ENCODE peak calls at places on chromosomes 3 and 15, in seven cellular contexts. M is stomach; P is SJSA1; F is suprapubic skin; K is stimulated activated naive CD4-positive, alpha-beta T cell; U is CD8-positive, alpha-beta memory T cell; Q is non-pigmented ciliary epithelial cell. X is an unnamed sample.

GRCh38 chr3:107847791-107848190 is 243.0 kb downstream of the CD47 start:
- DNase-seq in Q (no peak), F (no peak), U (no peak), P (no peak), M (no peak), K (no peak), X (no peak)

GRCh38 chr3:111763101-111763500 is 96.0 kb upstream of the PHLDB2 start:
- DNase-seq in Q (no peak), P (no peak), K (no peak), M (no peak), F (no peak), U (no peak), X (no peak)

GRCh38 chr3:172073262-172073915 is 34.0 kb downstream of the FNDC3B start:
- DNase-seq in U (no peak), Q (no peak), P (no peak), F (no peak), M (no peak), K (no peak), X (no peak)

GRCh38 chr15:73851679-73852078 is 21.7 kb upstream of the TBC1D21 start:
- DNase-seq in Q (peak), K (peak), M (no peak), F (peak), P (no peak), U (no peak), X (no peak)

GRCh38 chr3:118755402-118755801 is 279.2 kb downstream of the IGSF11 start:
- DNase-seq in P (no peak), K (no peak), F (no peak), Q (no peak), M (no peak), U (no peak), X (no peak)

GRCh38 chr3:148477375-148477774 is 220.3 kb upstream of the AGTR1 start:
- DNase-seq in F (no peak), P (no peak), M (no peak), K (no peak), U (no peak), Q (no peak), X (no peak)

GRCh38 chr15:78004919-78005634 is 72.4 kb downstream of the TBC1D2B start:
- DNase-seq in K (no peak), M (peak), Q (peak), U (no peak), P (no peak), F (no peak), X (peak)

GRCh38 chr3:95387242-95388021 is 1324.6 kb downstream of the NSUN3 start:
- DNase-seq in Q (no peak), U (no peak), F (no peak), M (no peak), P (no peak), K (no peak), X (no peak)

GRCh38 chr3:66675383-66675782 is 174.6 kb upstream of the LRIG1 start:
- DNase-seq in Q (peak), K (no peak), P (no peak), M (no peak), F (no peak), U (no peak), X (no peak)

GRCh38 chr3:35782355-35782754 is 143.0 kb downstream of the ARPP21 start:
- DNase-seq in K (no peak), U (no peak), F (no peak), M (no peak), Q (no peak), P (no peak), X (no peak)

GRCh38 chr15:85404922-85405293 is 24.5 kb downstream of the AKAP13 start:
- DNase-seq in U (no peak), P (no peak), M (no peak), Q (no peak), F (no peak), K (no peak), X (no peak)

GRCh38 chr15:68601206-68602197 is 22.7 kb downstream of the CORO2B start:
- DNase-seq in F (no peak), K (no peak), U (no peak), P (no peak), Q (no peak), M (no peak), X (no peak)

GRCh38 chr3:132343018-132343612 is 25.9 kb downstream of the ACP3 start:
- DNase-seq in U (no peak), Q (peak), K (peak), P (no peak), M (peak), F (no peak), X (peak)

GRCh38 chr15:76988874-76989780 is 5.8 kb upstream of the PSTPIP1 start:
- DNase-seq in K (no peak), M (no peak), Q (no peak), F (peak), U (no peak), P (no peak), X (no peak)

GRCh38 chr3:133377396-133377795 is 22.5 kb upstream of the BFSP2 start:
- DNase-seq in F (no peak), K (no peak), P (no peak), Q (peak), U (no peak), M (no peak), X (no peak)

GRCh38 chr3:151316267-151316991 is at the start of gene GPR87:
- DNase-seq in Q (no peak), M (no peak), U (no peak), P (no peak), K (no peak), F (no peak), X (no peak)

GRCh38 chr3:161422171-161422693 is 50.9 kb upstream of the SPTSSB start:
- DNase-seq in U (no peak), Q (no peak), F (no peak), M (no peak), P (no peak), K (no peak), X (no peak)

GRCh38 chr15:52730163-52730562 is 51.0 kb upstream of the ATOSA start:
- DNase-seq in U (peak), P (no peak), Q (no peak), K (peak), F (no peak), M (no peak), X (no peak)

GRCh38 chr15:67383903-67384302 is 129.3 kb downstream of the IQCH start:
- DNase-seq in K (no peak), P (no peak), Q (no peak), M (no peak), U (no peak), F (no peak), X (no peak)

GRCh38 chr3:142429582-142429981 is 18.3 kb downstream of the XRN1 start:
- DNase-seq in U (no peak), K (no peak), Q (no peak), P (no peak), F (no peak), M (no peak), X (no peak)

GRCh38 chr15:85527907-85528306 is 147.5 kb downstream of the AKAP13 start:
- DNase-seq in M (no peak), F (no peak), K (no peak), Q (peak), U (no peak), P (no peak), X (no peak)

GRCh38 chr3:159950156-159950898 is 38.3 kb upstream of the IL12A start:
- DNase-seq in P (no peak), Q (no peak), F (no peak), K (no peak), U (no peak), M (no peak), X (no peak)

X was measured in lung.